ENCODE peak calls at places on chromosomes 13 and 19, in eight cellular contexts. A is adrenal gland, N is psoas muscle, P is MM.1S, E is heart right ventricle, Q is uterus, U is body of pancreas, X is breast epithelium. Z is an unnamed sample.

GRCh38 chr13:51112771-51113170 is 1.7 kb upstream of the C13orf42 start:
- DNase-seq in A (no peak), N (no peak), P (no peak), E (no peak), Q (no peak), U (no peak), X (no peak), Z (no peak)

GRCh38 chr19:46361915-46362314 is 15.0 kb downstream of the PPP5C start:
- DNase-seq in A (no peak), N (no peak), P (no peak), E (no peak), Q (no peak), U (no peak), X (no peak), Z (no peak)

GRCh38 chr13:73556902-73557301 is 498.1 kb downstream of the KLF5 start:
- DNase-seq in A (no peak), N (no peak), P (no peak), E (no peak), Q (no peak), U (no peak), X (no peak), Z (no peak)

GRCh38 chr19:40223135-40223822 is 3.2 kb downstream of the CCNP start:
- DNase-seq in A (no peak), N (no peak), P (no peak), E (no peak), Q (no peak), U (no peak), X (no peak), Z (peak; percentile 34)

GRCh38 chr13:113981201-113981605 is 7.3 kb upstream of the C13orf46 start:
- DNase-seq in A (no peak), N (peak; percentile 60), P (no peak), E (no peak), Q (peak; percentile 15), U (peak; percentile 88), X (peak; percentile 81), Z (no peak)

GRCh38 chr19:6020972-6021805 is 43.2 kb upstream of the RANBP3 start:
- DNase-seq in A (no peak), N (peak; percentile 46), P (no peak), E (no peak), Q (no peak), U (peak; percentile 26), X (no peak), Z (no peak)

GRCh38 chr13:33000365-33000764 is 15.9 kb upstream of the KL start:
- DNase-seq in A (no peak), N (no peak), P (no peak), E (no peak), Q (no peak), U (no peak), X (no peak), Z (no peak)

GRCh38 chr13:43388282-43389034 is 365.1 kb downstream of the DNAJC15 start:
- DNase-seq in A (no peak), N (no peak), P (no peak), E (no peak), Q (no peak), U (peak; percentile 67), X (no peak), Z (no peak)

GRCh38 chr13:104372128-104372527 is 1305.9 kb upstream of the SLC10A2 start:
- DNase-seq in A (no peak), N (no peak), P (no peak), E (no peak), Q (no peak), U (no peak), X (no peak), Z (no peak)

GRCh38 chr13:106484755-106485193 is 50.7 kb downstream of the EFNB2 start:
- DNase-seq in A (no peak), N (no peak), P (no peak), E (no peak), Q (no peak), U (no peak), X (no peak), Z (no peak)

GRCh38 chr13:28161370-28161769 is 23.0 kb downstream of the PAN3 start:
- DNase-seq in A (no peak), N (no peak), P (no peak), E (no peak), Q (no peak), U (no peak), X (no peak), Z (no peak)

GRCh38 chr19:5096536-5096935 is 127.6 kb downstream of the KDM4B start:
- DNase-seq in A (no peak), N (no peak), P (no peak), E (no peak), Q (no peak), U (no peak), X (no peak), Z (no peak)

GRCh38 chr19:873084-874019 is 13.9 kb downstream of the CFD start:
- DNase-seq in A (no peak), N (peak; percentile 59), P (peak; percentile 48), E (no peak), Q (no peak), U (no peak), X (no peak), Z (peak; percentile 76)

GRCh38 chr19:6424190-6424938 is at the start of gene KHSRP:
- DNase-seq in A (peak; percentile 45), N (peak; percentile 65), P (peak; percentile 13), E (peak; percentile 34), Q (peak; percentile 47), U (no peak), X (no peak), Z (no peak)

GRCh38 chr13:22455036-22455435 is 725.7 kb upstream of the SGCG start:
- DNase-seq in A (no peak), N (no peak), P (no peak), E (no peak), Q (no peak), U (no peak), X (no peak), Z (no peak)

GRCh38 chr13:99617474-99618255 is 116.4 kb downstream of the TM9SF2 start:
- DNase-seq in A (no peak), N (no peak), P (no peak), E (peak; percentile 23), Q (peak; percentile 37), U (no peak), X (no peak), Z (no peak)

DNA sequence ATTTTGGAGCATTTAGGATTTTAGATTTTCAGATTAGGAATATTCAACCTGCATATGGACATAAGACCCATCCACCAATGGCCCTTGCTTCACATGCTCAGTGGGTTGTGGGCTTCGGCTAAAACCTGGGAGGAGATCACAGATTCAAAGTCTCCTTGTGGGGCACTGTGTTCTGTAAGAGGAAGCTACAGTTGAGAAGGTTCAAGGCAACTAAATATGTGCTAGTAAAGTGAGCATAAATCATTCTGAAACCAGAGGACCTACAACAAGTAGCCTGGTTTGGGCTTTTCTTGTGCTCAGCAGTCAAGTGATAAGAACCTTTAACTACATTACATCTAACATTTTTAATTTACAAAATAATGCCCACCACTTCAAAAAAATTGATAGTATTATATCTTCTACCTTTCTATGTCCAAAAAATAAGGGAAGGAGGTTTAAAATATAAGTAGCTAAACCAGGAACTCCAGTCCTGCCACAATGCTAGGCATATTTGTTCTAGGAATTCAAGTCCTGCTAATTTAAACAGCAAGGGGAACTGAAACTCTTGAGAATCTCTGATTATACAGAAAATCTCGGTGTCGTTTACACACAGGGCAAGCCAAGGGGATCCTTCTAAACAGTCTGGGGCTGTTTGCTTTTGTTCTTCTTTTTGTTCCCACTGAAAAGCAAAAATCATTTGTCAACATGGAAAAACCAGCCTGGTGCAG is 36.6 kb downstream of the FOXO1 start:
- DNase-seq in A (no peak), N (no peak), P (peak; percentile 8), E (no peak), Q (no peak), U (no peak), X (no peak), Z (no peak)
- H3K4me1 ChIP-seq in A (peaks cover 24% of the 10 kb centered on the region), N (peaks cover 78% of the 10 kb centered on the region), P (no peaks in the 10 kb centered on the region), E (peaks cover 58% of the 10 kb centered on the region), Q (no peaks in the 10 kb centered on the region), U (peaks cover 52% of the 10 kb centered on the region), X (no peaks in the 10 kb centered on the region), Z (peaks cover 10% of the 10 kb centered on the region)

GRCh38 chr13:46617885-46618284 is 64.9 kb downstream of the LRCH1 start:
- DNase-seq in A (no peak), N (no peak), P (no peak), E (no peak), Q (no peak), U (no peak), X (no peak), Z (no peak)
- H3K27ac ChIP-seq in A (no peak overlapping the region), N (no peak overlapping the region), P (no peak overlapping the region), E (peak overlapping the region; percentile 82), Q (peak overlapping the region; percentile 81), U (no peak overlapping the region), X (no peak overlapping the region), Z (no peak overlapping the region)

DNA sequence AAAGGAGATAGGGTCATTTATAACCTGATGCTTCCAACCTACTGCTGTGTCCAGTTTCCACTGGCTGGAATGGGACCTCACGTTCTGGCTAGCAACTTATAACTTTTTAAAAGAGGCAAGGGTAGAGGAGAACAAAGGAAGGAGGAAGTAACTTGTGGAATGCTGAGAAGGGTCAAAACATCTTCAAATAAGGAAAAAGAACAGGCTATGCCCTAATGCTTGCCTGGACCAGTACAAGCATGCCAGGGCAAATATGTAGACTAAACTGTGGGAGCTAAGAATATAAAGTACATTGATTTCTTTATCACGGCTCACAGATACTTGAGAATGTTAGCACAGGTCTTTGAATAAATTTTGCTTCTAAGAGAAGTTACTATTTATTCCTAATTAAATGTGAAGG is 1.5 kb upstream of the ZNF561 start:
- DNase-seq in A (no peak), N (no peak), P (no peak), E (no peak), Q (no peak), U (no peak), X (no peak), Z (no peak)
- H3K4me3 ChIP-seq in A (no peak overlapping the region), N (no peak overlapping the region), P (no peak overlapping the region), E (no peak overlapping the region), Q (no peak overlapping the region), U (no peak overlapping the region), X (no peak overlapping the region), Z (no peak overlapping the region)

GRCh38 chr19:43329989-43330388 is 23.5 kb upstream of the CD177 start:
- DNase-seq in A (no peak), N (no peak), P (no peak), E (no peak), Q (no peak), U (no peak), X (no peak), Z (no peak)
- H3K4me1 ChIP-seq in A (no peaks in the 10 kb centered on the region), N (no peaks in the 10 kb centered on the region), P (no peaks in the 10 kb centered on the region), E (no peaks in the 10 kb centered on the region), Q (no peaks in the 10 kb centered on the region), U (no peaks in the 10 kb centered on the region), X (no peaks in the 10 kb centered on the region), Z (no peaks in the 10 kb centered on the region)

DNA sequence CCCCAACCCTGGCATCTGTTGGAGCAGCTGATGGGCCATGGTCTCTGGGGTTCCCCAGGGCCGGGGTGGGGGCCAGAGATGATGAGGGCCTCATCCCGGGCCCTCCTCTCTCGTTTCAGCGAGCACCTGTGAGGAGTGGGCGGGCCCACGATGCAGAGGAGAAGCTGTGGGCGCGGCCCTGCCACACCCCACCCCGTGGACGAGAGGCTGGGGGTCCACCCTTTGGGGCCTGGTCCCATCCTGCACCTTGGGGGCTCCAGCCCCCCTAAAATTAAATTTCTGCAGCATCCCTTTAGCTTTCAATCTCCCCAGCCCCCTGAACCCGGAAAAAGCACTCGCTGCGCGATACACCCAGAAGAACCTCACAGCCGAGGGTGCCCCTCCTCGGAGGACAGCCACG is 5.6 kb downstream of the HMG20B start:
- DNase-seq in A (no peak), N (no peak), P (no peak), E (no peak), Q (no peak), U (no peak), X (no peak), Z (no peak)
- H3K27ac ChIP-seq in A (no peak overlapping the region), N (no peak overlapping the region), P (no peak overlapping the region), E (no peak overlapping the region), Q (no peak overlapping the region), U (no peak overlapping the region), X (no peak overlapping the region), Z (no peak overlapping the region)